ENCODE peak calls at places on chromosomes 1 and 21, in nine cellular contexts. L is foreskin fibroblast; W is effector memory CD4-positive, alpha-beta T cell; E is CD8-positive, alpha-beta T cell; G is choroid plexus epithelial cell; O is neural progenitor cell; Y is AG10803; R is fibroblast of mammary gland; F is heart right ventricle. I is an unnamed sample.

GRCh38 chr1:145782166-145783099 is 41.5 kb downstream of the RNF115 start:
- DNase-seq in G (peak; percentile 94), Y (peak; percentile 88), E (no peak), O (no peak), R (peak; percentile 94), W (no peak), F (no peak), L (peak; percentile 83), I (peak; percentile 76)

GRCh38 chr1:98322966-98323365 is 338.6 kb upstream of the SNX7 start:
- DNase-seq in L (peak; percentile 36), F (no peak), O (no peak), W (no peak), R (no peak), Y (peak; percentile 55), E (no peak), G (peak; percentile 29), I (no peak)

GRCh38 chr1:245225267-245225666 is 70.5 kb downstream of the KIF26B start:
- DNase-seq in E (no peak), R (peak; percentile 24), O (peak; percentile 39), F (no peak), Y (peak; percentile 33), G (peak; percentile 91), L (peak; percentile 17), W (no peak), I (peak; percentile 7)

GRCh38 chr1:201406831-201407406 is 7.8 kb upstream of the LAD1 start:
- DNase-seq in Y (no peak), R (no peak), L (no peak), G (no peak), F (no peak), O (no peak), W (no peak), E (no peak), I (no peak)

GRCh38 chr1:41629571-41629970 is 145.1 kb upstream of the EDN2 start:
- DNase-seq in W (no peak), G (peak; percentile 81), Y (peak; percentile 98), L (no peak), O (no peak), R (peak; percentile 62), E (no peak), F (no peak), I (peak; percentile 69)

GRCh38 chr1:86247553-86248279 is 91.1 kb upstream of the COL24A1 start:
- DNase-seq in F (no peak), G (no peak), W (no peak), Y (peak; percentile 75), O (no peak), R (no peak), E (no peak), L (peak; percentile 51), I (no peak)

GRCh38 chr1:220124542-220124941 is 30.6 kb downstream of the IARS2 start:
- DNase-seq in R (no peak), W (no peak), E (no peak), Y (peak; percentile 88), G (peak; percentile 73), F (no peak), O (no peak), L (no peak), I (peak; percentile 8)

GRCh38 chr1:63322248-63322943 is at the start of gene FOXD3:
- DNase-seq in O (peak; percentile 85), Y (peak; percentile 24), F (peak; percentile 25), G (no peak), E (no peak), R (peak; percentile 49), L (peak; percentile 41), W (no peak), I (no peak)

GRCh38 chr1:163174524-163175437 is 27.9 kb downstream of the RGS5 start:
- DNase-seq in L (peak; percentile 70), O (peak; percentile 82), Y (peak; percentile 62), F (peak; percentile 73), W (no peak), R (peak; percentile 75), E (peak; percentile 24), G (peak; percentile 87), I (no peak)

GRCh38 chr1:67792756-67793475 is 40.4 kb downstream of the GNG12 start:
- DNase-seq in F (no peak), R (no peak), O (no peak), E (no peak), G (no peak), Y (no peak), W (no peak), L (no peak), I (no peak)

GRCh38 chr1:81119319-81119718 is 681.4 kb upstream of the ADGRL2 start:
- DNase-seq in Y (no peak), O (no peak), E (no peak), G (no peak), R (no peak), F (no peak), W (no peak), L (no peak), I (no peak)

GRCh38 chr21:35027558-35028450 is 21.3 kb downstream of the RUNX1 start:
- DNase-seq in O (no peak), L (no peak), E (no peak), W (no peak), F (no peak), G (no peak), Y (no peak), R (no peak), I (no peak)

GRCh38 chr1:14571810-14572767 is 26.4 kb upstream of the KAZN start:
- DNase-seq in F (no peak), G (peak; percentile 3), Y (no peak), W (no peak), R (peak; percentile 23), O (peak; percentile 74), E (no peak), L (no peak), I (no peak)

GRCh38 chr1:41382531-41383090 is 21.4 kb downstream of the FOXO6 start:
- DNase-seq in G (no peak), W (no peak), E (no peak), R (no peak), Y (peak; percentile 47), F (peak; percentile 62), O (peak; percentile 50), L (peak; percentile 33), I (no peak)

GRCh38 chr1:156368157-156368658 is 803 bp upstream of the RHBG start:
- DNase-seq in R (no peak), W (no peak), Y (no peak), E (no peak), G (no peak), F (no peak), L (no peak), O (no peak), I (no peak)

GRCh38 chr1:156365754-156366153 is 3.3 kb upstream of the RHBG start:
- DNase-seq in E (no peak), G (no peak), L (no peak), F (no peak), W (no peak), O (no peak), Y (no peak), R (no peak), I (no peak)

GRCh38 chr1:156366832-156367231 is 2.2 kb upstream of the RHBG start:
- DNase-seq in E (no peak), G (no peak), O (no peak), R (no peak), L (no peak), Y (no peak), F (no peak), W (no peak), I (no peak)

GRCh38 chr1:156367386-156368156 is 1.4 kb upstream of the RHBG start:
- DNase-seq in W (no peak), L (no peak), R (no peak), O (no peak), E (no peak), G (no peak), Y (no peak), F (no peak), I (no peak)

DNA sequence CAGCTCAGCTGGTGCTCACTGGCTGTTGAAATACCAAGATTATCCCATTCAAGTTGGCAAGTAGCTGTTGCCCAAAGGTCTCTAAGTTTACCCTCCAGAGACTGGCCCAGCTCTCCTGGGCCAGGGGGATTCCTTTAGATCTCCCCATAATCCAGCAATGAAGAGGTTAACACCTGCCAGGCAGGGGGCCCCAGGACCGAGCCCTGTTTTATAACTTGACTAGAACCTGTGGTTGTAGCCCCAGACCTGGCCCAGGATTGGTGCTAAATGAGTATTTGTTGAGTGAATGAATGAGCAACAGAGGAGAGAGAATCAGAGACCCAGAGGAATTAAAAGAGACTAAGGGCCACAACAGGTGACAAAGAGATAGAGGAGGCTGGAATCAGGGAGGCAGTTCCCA is 2.6 kb upstream of the RHBG start:
- DNase-seq in Y (no peak), W (no peak), E (no peak), G (no peak), R (no peak), L (no peak), F (no peak), O (no peak), I (no peak)
- H3K4me3 ChIP-seq in Y (no peak overlapping the region), W (no peak overlapping the region), E (no peak overlapping the region), G (no peak overlapping the region), R (no peak overlapping the region), L (no peak overlapping the region), F (no peak overlapping the region), O (no peak overlapping the region), I (no peak overlapping the region)

GRCh38 chr1:35715568-35716002 is 3.1 kb downstream of the C1orf216 start:
- DNase-seq in R (peak; percentile 83), L (peak; percentile 55), O (peak; percentile 85), Y (peak; percentile 61), F (peak; percentile 58), G (peak; percentile 86), W (peak; percentile 43), E (peak; percentile 79), I (no peak)
- H3K4me3 ChIP-seq in R (no peak overlapping the region), L (no peak overlapping the region), O (no peak overlapping the region), Y (peak overlapping the region; percentile 15), F (no peak overlapping the region), G (no peak overlapping the region), W (no peak overlapping the region), E (no peak overlapping the region), I (no peak overlapping the region)

GRCh38 chr1:22450421-22451021 is 1.1 kb upstream of the ZBTB40 start:
- DNase-seq in R (no peak), E (no peak), F (no peak), W (no peak), Y (no peak), L (no peak), G (no peak), O (no peak), I (no peak)
- H3K4me3 ChIP-seq in R (no peak overlapping the region), E (no peak overlapping the region), F (no peak overlapping the region), W (no peak overlapping the region), Y (no peak overlapping the region), L (no peak overlapping the region), G (no peak overlapping the region), O (no peak overlapping the region), I (no peak overlapping the region)

GRCh38 chr1:100552922-100553321 is 15.0 kb downstream of the GPR88 start:
- DNase-seq in R (no peak), Y (no peak), O (no peak), E (no peak), G (no peak), W (no peak), L (no peak), F (no peak), I (no peak)

GRCh38 chr1:100556181-100556580 is 18.2 kb downstream of the GPR88 start:
- DNase-seq in W (no peak), G (no peak), E (no peak), L (no peak), O (no peak), Y (no peak), F (no peak), R (no peak), I (no peak)

GRCh38 chr1:100557606-100557953 is 19.6 kb downstream of the GPR88 start:
- DNase-seq in G (no peak), R (no peak), Y (no peak), E (no peak), W (no peak), F (no peak), O (no peak), L (no peak), I (no peak)

GRCh38 chr1:100556925-100557605 is 19.1 kb downstream of the GPR88 start:
- DNase-seq in R (no peak), E (no peak), L (no peak), O (no peak), W (no peak), Y (no peak), G (no peak), F (no peak), I (no peak)

GRCh38 chr1:100552031-100552430 is 14.1 kb downstream of the GPR88 start:
- DNase-seq in R (no peak), E (no peak), G (no peak), L (no peak), F (no peak), Y (no peak), W (no peak), O (no peak), I (no peak)
- H3K4me3 ChIP-seq in R (no peak overlapping the region), E (no peak overlapping the region), G (no peak overlapping the region), L (no peak overlapping the region), F (no peak overlapping the region), Y (no peak overlapping the region), W (no peak overlapping the region), O (no peak overlapping the region), I (no peak overlapping the region)

I was measured in skeletal muscle cell.